ENCODE peak calls at places on chromosomes 4 and X, in six cellular contexts. I, A, O, G, Y and E are unnamed samples.

GRCh38 chr4:53895137-53895536 is 169.3 kb downstream of the CHIC2 start:
- DNase-seq in I (no peak), A (no peak), O (no peak), G (no peak), Y (no peak), E (no peak)

GRCh38 chr4:75849459-75849858 is 52.8 kb downstream of the PPEF2 start:
- DNase-seq in I (no peak), A (peak; percentile 10), O (no peak), G (no peak), Y (no peak), E (no peak)

GRCh38 chrX:122475306-122475705 is 708.8 kb upstream of the GRIA3 start:
- DNase-seq in I (no peak), A (no peak), O (no peak), G (no peak), Y (no peak), E (no peak)

GRCh38 chrX:68835104-68835442 is 6.3 kb downstream of the EFNB1 start:
- DNase-seq in I (no peak), A (no peak), O (no peak), G (peak; percentile 4), Y (no peak), E (no peak)

GRCh38 chr4:41644288-41644914 is 104.1 kb downstream of the PHOX2B start:
- DNase-seq in I (peak; percentile 92), A (peak; percentile 93), O (peak; percentile 87), G (no peak), Y (peak; percentile 16), E (peak; percentile 90)

GRCh38 chrX:40127052-40127451 is 29.3 kb upstream of the BCOR start:
- DNase-seq in I (no peak), A (no peak), O (no peak), G (no peak), Y (no peak), E (no peak)

GRCh38 chr4:187993827-187994226 is 1.7 kb upstream of the ZFP42 start:
- DNase-seq in I (peak; percentile 30), A (peak; percentile 12), O (no peak), G (no peak), Y (peak; percentile 16), E (no peak)

GRCh38 chrX:155028192-155028591 is 1.5 kb downstream of the FUNDC2 start:
- DNase-seq in I (no peak), A (no peak), O (no peak), G (no peak), Y (no peak), E (no peak)

GRCh38 chr4:74873545-74874295 is 59.2 kb upstream of the PARM1 start:
- DNase-seq in I (no peak), A (no peak), O (no peak), G (no peak), Y (no peak), E (no peak)

GRCh38 chrX:34859191-34859590 is 83.4 kb upstream of the FAM47B start:
- DNase-seq in I (no peak), A (no peak), O (no peak), G (no peak), Y (no peak), E (no peak)

DNA sequence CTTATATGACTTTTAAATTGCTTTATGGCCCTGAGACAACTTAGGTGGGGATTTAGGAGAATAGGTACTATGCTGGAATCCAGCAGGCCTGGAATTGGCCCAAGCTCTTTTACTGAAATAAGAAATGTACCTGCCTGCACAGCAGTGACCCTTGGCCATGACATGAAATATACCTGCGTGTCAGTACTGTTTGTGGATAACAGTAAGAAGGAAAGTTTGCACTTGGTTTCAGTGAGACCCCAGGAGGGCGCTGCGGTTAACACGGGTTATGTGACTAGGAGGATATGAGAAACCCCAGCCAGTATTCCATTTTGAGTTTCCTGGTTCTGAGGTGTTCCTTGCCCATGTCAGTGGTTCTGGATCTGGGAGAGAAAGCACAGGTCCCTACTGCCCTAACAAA is 5.3 kb downstream of the MTM1 start:
- DNase-seq in I (no peak), A (no peak), O (no peak), G (peak; percentile 45), Y (no peak), E (no peak)
- TF ChIP-seq CTCF in I (no peak), A (no peak), O (no peak), G (no peak), Y (no peak), E (no peak)

GRCh38 chr4:138090145-138090917 is 151.8 kb downstream of the SLC7A11 start:
- DNase-seq in I (peak; percentile 80), A (peak; percentile 65), O (peak; percentile 52), G (no peak), Y (peak; percentile 83), E (peak; percentile 58)
- TF ChIP-seq CTCF in I (peak; percentile 88), A (peak; percentile 83), O (peak; percentile 82), G (peak; percentile 79), Y (peak; percentile 87), E (peak; percentile 76)

DNA sequence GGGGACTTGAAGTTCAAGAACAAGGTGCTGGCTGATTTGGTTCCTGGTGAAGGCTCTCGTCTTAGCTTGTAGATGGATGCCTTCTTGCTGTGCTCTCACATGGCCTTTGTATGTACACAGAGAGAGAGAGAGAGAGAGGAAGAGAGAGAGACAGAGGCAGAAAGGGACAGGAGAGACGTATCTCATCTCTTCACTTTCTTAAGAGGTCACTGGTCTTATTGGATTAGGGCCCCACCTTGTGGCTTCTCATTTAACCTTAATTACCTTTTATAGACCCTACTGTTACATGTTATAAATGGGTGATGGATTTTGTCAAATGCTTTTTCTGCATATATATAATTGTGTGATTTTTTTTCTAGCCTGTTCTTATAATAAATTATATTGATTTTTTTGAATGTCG is 1444.2 kb downstream of the ADGRL3 start:
- DNase-seq in I (no peak), A (peak; percentile 9), O (no peak), G (no peak), Y (no peak), E (peak; percentile 16)
- TF ChIP-seq CTCF in I (peak; percentile 51), A (peak; percentile 45), O (peak; percentile 60), G (no peak), Y (no peak), E (peak; percentile 47)

GRCh38 chrX:41273638-41274037 is 60.3 kb upstream of the DDX3X start:
- DNase-seq in I (no peak), A (no peak), O (no peak), G (no peak), Y (no peak), E (no peak)

GRCh38 chrX:41276661-41277506 is 57.1 kb upstream of the DDX3X start:
- DNase-seq in I (no peak), A (peak; percentile 17), O (no peak), G (peak; percentile 17), Y (no peak), E (no peak)

GRCh38 chrX:41275661-41276609 is 58.0 kb upstream of the DDX3X start:
- DNase-seq in I (peak; percentile 50), A (peak; percentile 66), O (peak; percentile 41), G (peak; percentile 57), Y (peak; percentile 57), E (peak; percentile 75)
- TF ChIP-seq CTCF in I (peak; percentile 56), A (peak; percentile 44), O (peak; percentile 57), G (peak; percentile 29), Y (peak; percentile 60), E (peak; percentile 56)

GRCh38 chr4:6640292-6641163 is at the start of gene MRFAP1:
- DNase-seq in I (peak; percentile 83), A (peak; percentile 90), O (peak; percentile 85), G (peak; percentile 92), Y (peak; percentile 95), E (peak; percentile 93)
- TF ChIP-seq CTCF in I (no peak), A (no peak), O (no peak), G (no peak), Y (no peak), E (no peak)

GRCh38 chr4:46270986-46271596 is 118.8 kb downstream of the GABRA2 start:
- DNase-seq in I (no peak), A (no peak), O (no peak), G (no peak), Y (peak; percentile 4), E (no peak)
- TF ChIP-seq CTCF in I (peak; percentile 66), A (peak; percentile 27), O (peak; percentile 66), G (peak; percentile 11), Y (peak; percentile 43), E (peak; percentile 64)

GRCh38 chrX:98448524-98448923 is 1564.8 kb downstream of the RPA4 start:
- DNase-seq in I (no peak), A (no peak), O (no peak), G (no peak), Y (no peak), E (no peak)
- TF ChIP-seq CTCF in I (no peak), A (no peak), O (no peak), G (no peak), Y (no peak), E (no peak)